ENCODE peak calls at places on chromosomes 2 and 18, in nine cellular contexts. One of them, this sample, is unnamed.

GRCh38 chr2:210635257-210635656 is 78.9 kb downstream of the CPS1 start:
- DNase-seq in stimulated activated CD4-positive, alpha-beta T cell treated with anti-CD3 and anti-CD28 coated beads, Interleukin-1b, Interleukin-23, amount 100 ng/mL, for 48 hours: no peak
- DNase-seq in activated T-cell treated with anti-CD3 and anti-CD28 coated beads for 4 hours: no peak
- DNase-seq in COR-L47: no peak
- DNase-seq in mucosa of gallbladder: no peak
- DNase-seq in foreskin keratinocyte: no peak
- DNase-seq in ACHN: no peak
- DNase-seq in ELF-1: no peak
- DNase-seq in activated T-helper 1 cell treated with anti-CD3 and anti-CD28 coated beads, Interleukin-12 subunit alpha, Interleukin-12 subunit beta, Interleukin-2, Interleukin-4 antibody, amounts not matched to agents 30 ng/mL and 10 ng/mL and 1 ng/mL, durations not matched to agents 14 hours and 24 hours and 36 hours: no peak
- DNase-seq in this sample: no peak

GRCh38 chr2:230899287-230899686 is 25.8 kb downstream of the GPR55 start:
- DNase-seq in mucosa of gallbladder: no peak
- DNase-seq in ELF-1: peak
- DNase-seq in activated T-cell treated with anti-CD3 and anti-CD28 coated beads for 4 hours: no peak
- DNase-seq in activated T-helper 1 cell treated with anti-CD3 and anti-CD28 coated beads, Interleukin-12 subunit alpha, Interleukin-12 subunit beta, Interleukin-2, Interleukin-4 antibody, amounts not matched to agents 30 ng/mL and 10 ng/mL and 1 ng/mL, durations not matched to agents 14 hours and 24 hours and 36 hours: no peak
- DNase-seq in stimulated activated CD4-positive, alpha-beta T cell treated with anti-CD3 and anti-CD28 coated beads, Interleukin-1b, Interleukin-23, amount 100 ng/mL, for 48 hours: no peak
- DNase-seq in foreskin keratinocyte: no peak
- DNase-seq in ACHN: no peak
- DNase-seq in COR-L47: no peak
- DNase-seq in this sample: no peak

GRCh38 chr2:105760191-105760590 is 15.5 kb downstream of the NCK2 start:
- DNase-seq in ELF-1: no peak
- DNase-seq in ACHN: no peak
- DNase-seq in activated T-cell treated with anti-CD3 and anti-CD28 coated beads for 4 hours: no peak
- DNase-seq in activated T-helper 1 cell treated with anti-CD3 and anti-CD28 coated beads, Interleukin-12 subunit alpha, Interleukin-12 subunit beta, Interleukin-2, Interleukin-4 antibody, amounts not matched to agents 30 ng/mL and 10 ng/mL and 1 ng/mL, durations not matched to agents 14 hours and 24 hours and 36 hours: no peak
- DNase-seq in COR-L47: no peak
- DNase-seq in stimulated activated CD4-positive, alpha-beta T cell treated with anti-CD3 and anti-CD28 coated beads, Interleukin-1b, Interleukin-23, amount 100 ng/mL, for 48 hours: no peak
- DNase-seq in foreskin keratinocyte: no peak
- DNase-seq in mucosa of gallbladder: no peak
- DNase-seq in this sample: no peak

GRCh38 chr2:56230171-56230570 is 46.4 kb downstream of the CCDC85A start:
- DNase-seq in mucosa of gallbladder: no peak
- DNase-seq in activated T-helper 1 cell treated with anti-CD3 and anti-CD28 coated beads, Interleukin-12 subunit alpha, Interleukin-12 subunit beta, Interleukin-2, Interleukin-4 antibody, amounts not matched to agents 30 ng/mL and 10 ng/mL and 1 ng/mL, durations not matched to agents 14 hours and 24 hours and 36 hours: no peak
- DNase-seq in COR-L47: no peak
- DNase-seq in ACHN: no peak
- DNase-seq in foreskin keratinocyte: peak
- DNase-seq in activated T-cell treated with anti-CD3 and anti-CD28 coated beads for 4 hours: no peak
- DNase-seq in ELF-1: no peak
- DNase-seq in stimulated activated CD4-positive, alpha-beta T cell treated with anti-CD3 and anti-CD28 coated beads, Interleukin-1b, Interleukin-23, amount 100 ng/mL, for 48 hours: no peak
- DNase-seq in this sample: peak

GRCh38 chr2:112483821-112484220 is 1.9 kb downstream of the TTL start:
- DNase-seq in COR-L47: no peak
- DNase-seq in ACHN: no peak
- DNase-seq in stimulated activated CD4-positive, alpha-beta T cell treated with anti-CD3 and anti-CD28 coated beads, Interleukin-1b, Interleukin-23, amount 100 ng/mL, for 48 hours: no peak
- DNase-seq in mucosa of gallbladder: no peak
- DNase-seq in activated T-helper 1 cell treated with anti-CD3 and anti-CD28 coated beads, Interleukin-12 subunit alpha, Interleukin-12 subunit beta, Interleukin-2, Interleukin-4 antibody, amounts not matched to agents 30 ng/mL and 10 ng/mL and 1 ng/mL, durations not matched to agents 14 hours and 24 hours and 36 hours: no peak
- DNase-seq in activated T-cell treated with anti-CD3 and anti-CD28 coated beads for 4 hours: no peak
- DNase-seq in foreskin keratinocyte: no peak
- DNase-seq in ELF-1: no peak
- DNase-seq in this sample: no peak

GRCh38 chr2:195898505-195898904 is 170.1 kb downstream of the DNAH7 start:
- DNase-seq in COR-L47: peak
- DNase-seq in mucosa of gallbladder: peak
- DNase-seq in ELF-1: no peak
- DNase-seq in activated T-helper 1 cell treated with anti-CD3 and anti-CD28 coated beads, Interleukin-12 subunit alpha, Interleukin-12 subunit beta, Interleukin-2, Interleukin-4 antibody, amounts not matched to agents 30 ng/mL and 10 ng/mL and 1 ng/mL, durations not matched to agents 14 hours and 24 hours and 36 hours: no peak
- DNase-seq in foreskin keratinocyte: peak
- DNase-seq in ACHN: peak
- DNase-seq in activated T-cell treated with anti-CD3 and anti-CD28 coated beads for 4 hours: no peak
- DNase-seq in stimulated activated CD4-positive, alpha-beta T cell treated with anti-CD3 and anti-CD28 coated beads, Interleukin-1b, Interleukin-23, amount 100 ng/mL, for 48 hours: no peak
- DNase-seq in this sample: peak

GRCh38 chr2:236121546-236121945 is 46.6 kb downstream of the GBX2 start:
- DNase-seq in foreskin keratinocyte: peak
- DNase-seq in COR-L47: no peak
- DNase-seq in activated T-cell treated with anti-CD3 and anti-CD28 coated beads for 4 hours: no peak
- DNase-seq in ACHN: no peak
- DNase-seq in activated T-helper 1 cell treated with anti-CD3 and anti-CD28 coated beads, Interleukin-12 subunit alpha, Interleukin-12 subunit beta, Interleukin-2, Interleukin-4 antibody, amounts not matched to agents 30 ng/mL and 10 ng/mL and 1 ng/mL, durations not matched to agents 14 hours and 24 hours and 36 hours: no peak
- DNase-seq in ELF-1: no peak
- DNase-seq in stimulated activated CD4-positive, alpha-beta T cell treated with anti-CD3 and anti-CD28 coated beads, Interleukin-1b, Interleukin-23, amount 100 ng/mL, for 48 hours: no peak
- DNase-seq in mucosa of gallbladder: no peak
- DNase-seq in this sample: peak

GRCh38 chr2:180033993-180034894 is 27.1 kb upstream of the CWC22 start:
- DNase-seq in COR-L47: peak
- DNase-seq in ACHN: no peak
- DNase-seq in activated T-cell treated with anti-CD3 and anti-CD28 coated beads for 4 hours: no peak
- DNase-seq in ELF-1: peak
- DNase-seq in mucosa of gallbladder: no peak
- DNase-seq in foreskin keratinocyte: peak
- DNase-seq in stimulated activated CD4-positive, alpha-beta T cell treated with anti-CD3 and anti-CD28 coated beads, Interleukin-1b, Interleukin-23, amount 100 ng/mL, for 48 hours: no peak
- DNase-seq in activated T-helper 1 cell treated with anti-CD3 and anti-CD28 coated beads, Interleukin-12 subunit alpha, Interleukin-12 subunit beta, Interleukin-2, Interleukin-4 antibody, amounts not matched to agents 30 ng/mL and 10 ng/mL and 1 ng/mL, durations not matched to agents 14 hours and 24 hours and 36 hours: no peak
- DNase-seq in this sample: peak

GRCh38 chr18:48623468-48624220 is 84.8 kb downstream of the CTIF start:
- DNase-seq in ACHN: peak
- DNase-seq in COR-L47: no peak
- DNase-seq in activated T-cell treated with anti-CD3 and anti-CD28 coated beads for 4 hours: no peak
- DNase-seq in activated T-helper 1 cell treated with anti-CD3 and anti-CD28 coated beads, Interleukin-12 subunit alpha, Interleukin-12 subunit beta, Interleukin-2, Interleukin-4 antibody, amounts not matched to agents 30 ng/mL and 10 ng/mL and 1 ng/mL, durations not matched to agents 14 hours and 24 hours and 36 hours: no peak
- DNase-seq in foreskin keratinocyte: peak
- DNase-seq in mucosa of gallbladder: no peak
- DNase-seq in stimulated activated CD4-positive, alpha-beta T cell treated with anti-CD3 and anti-CD28 coated beads, Interleukin-1b, Interleukin-23, amount 100 ng/mL, for 48 hours: no peak
- DNase-seq in ELF-1: no peak
- DNase-seq in this sample: peak

GRCh38 chr2:163200726-163201125 is 362.2 kb upstream of the KCNH7 start:
- DNase-seq in activated T-helper 1 cell treated with anti-CD3 and anti-CD28 coated beads, Interleukin-12 subunit alpha, Interleukin-12 subunit beta, Interleukin-2, Interleukin-4 antibody, amounts not matched to agents 30 ng/mL and 10 ng/mL and 1 ng/mL, durations not matched to agents 14 hours and 24 hours and 36 hours: no peak
- DNase-seq in mucosa of gallbladder: no peak
- DNase-seq in COR-L47: no peak
- DNase-seq in foreskin keratinocyte: no peak
- DNase-seq in activated T-cell treated with anti-CD3 and anti-CD28 coated beads for 4 hours: no peak
- DNase-seq in ACHN: no peak
- DNase-seq in ELF-1: no peak
- DNase-seq in stimulated activated CD4-positive, alpha-beta T cell treated with anti-CD3 and anti-CD28 coated beads, Interleukin-1b, Interleukin-23, amount 100 ng/mL, for 48 hours: no peak
- DNase-seq in this sample: no peak

GRCh38 chr2:101843048-101843447 is 145.5 kb downstream of the MAP4K4 start:
- DNase-seq in COR-L47: no peak
- DNase-seq in activated T-cell treated with anti-CD3 and anti-CD28 coated beads for 4 hours: no peak
- DNase-seq in activated T-helper 1 cell treated with anti-CD3 and anti-CD28 coated beads, Interleukin-12 subunit alpha, Interleukin-12 subunit beta, Interleukin-2, Interleukin-4 antibody, amounts not matched to agents 30 ng/mL and 10 ng/mL and 1 ng/mL, durations not matched to agents 14 hours and 24 hours and 36 hours: no peak
- DNase-seq in ELF-1: no peak
- DNase-seq in stimulated activated CD4-positive, alpha-beta T cell treated with anti-CD3 and anti-CD28 coated beads, Interleukin-1b, Interleukin-23, amount 100 ng/mL, for 48 hours: no peak
- DNase-seq in mucosa of gallbladder: no peak
- DNase-seq in foreskin keratinocyte: no peak
- DNase-seq in ACHN: no peak
- DNase-seq in this sample: no peak